ENCODE peak calls at places on chromosomes 12 and 14, in four cellular contexts. A is SK-N-SH, P is progenitor cell of endocrine pancreas, K is NCI-H2107. M is an unnamed sample.

GRCh38 chr14:49897965-49898364 is 5.1 kb downstream of the ARF6 start:
- DNase-seq in A (no peak), P (no peak), K (no peak), M (no peak)

GRCh38 chr14:105249175-105250007 is 1.1 kb downstream of the BTBD6 start:
- DNase-seq in A (peak), P (peak), K (no peak), M (no peak)

GRCh38 chr12:93301171-93301570 is 76.6 kb upstream of the NUDT4 start:
- DNase-seq in A (no peak), P (no peak), K (no peak), M (no peak)

GRCh38 chr12:2239376-2240010 is 186.7 kb downstream of the CACNA1C start:
- DNase-seq in A (peak), P (no peak), K (no peak), M (no peak)

GRCh38 chr12:49536526-49537195 is 2.2 kb upstream of the KCNH3 start:
- DNase-seq in A (no peak), P (no peak), K (no peak), M (no peak)

GRCh38 chr12:123034865-123035264 is 54.4 kb downstream of the ARL6IP4 start:
- DNase-seq in A (no peak), P (no peak), K (no peak), M (no peak)

GRCh38 chr14:91019673-91020072 is 40.8 kb downstream of the RPS6KA5 start:
- DNase-seq in A (no peak), P (no peak), K (no peak), M (no peak)

GRCh38 chr14:38481939-38482678 is 226.2 kb upstream of the CLEC14A start:
- DNase-seq in A (no peak), P (no peak), K (no peak), M (no peak)

GRCh38 chr12:67648306-67649164 is at the start of gene DYRK2:
- DNase-seq in A (peak), P (peak), K (peak), M (peak)

GRCh38 chr14:97277711-97278110 is 480.5 kb downstream of the VRK1 start:
- DNase-seq in A (no peak), P (no peak), K (no peak), M (no peak)

GRCh38 chr14:77105118-77105517 is 7.1 kb downstream of the CIPC start:
- DNase-seq in A (no peak), P (no peak), K (no peak), M (peak)

GRCh38 chr14:68968051-68968450 is 11.1 kb downstream of the ACTN1 start:
- DNase-seq in A (no peak), P (no peak), K (no peak), M (no peak)

GRCh38 chr14:90593254-90594040 is 196.6 kb downstream of the CALM1 start:
- DNase-seq in A (peak), P (no peak), K (no peak), M (no peak)

GRCh38 chr14:94307410-94307992 is 14.4 kb upstream of the SERPINA10 start:
- DNase-seq in A (no peak), P (no peak), K (no peak), M (no peak)

GRCh38 chr14:53108292-53108937 is 44.7 kb downstream of the DDHD1 start:
- DNase-seq in A (no peak), P (no peak), K (no peak), M (no peak)

GRCh38 chr12:130139971-130140547 is 22.2 kb upstream of the FZD10 start:
- DNase-seq in A (no peak), P (no peak), K (no peak), M (no peak)

GRCh38 chr12:124109760-124110159 is 136.7 kb downstream of the ZNF664 start:
- DNase-seq in A (peak), P (no peak), K (no peak), M (no peak)

GRCh38 chr14:50062438-50063039 is 53.8 kb downstream of the VCPKMT start:
- DNase-seq in A (peak), P (no peak), K (no peak), M (no peak)

GRCh38 chr14:24159777-24160498 is 1.1 kb upstream of the IRF9 start:
- DNase-seq in A (no peak), P (no peak), K (no peak), M (no peak)

GRCh38 chr14:77071938-77072388 is 26.1 kb upstream of the CIPC start:
- DNase-seq in A (no peak), P (no peak), K (peak), M (no peak)

GRCh38 chr12:112450725-112451124 is 32.0 kb downstream of the PTPN11 start:
- DNase-seq in A (peak), P (no peak), K (no peak), M (peak)

GRCh38 chr12:132284618-132285310 is 44.6 kb downstream of the GALNT9 start:
- DNase-seq in A (no peak), P (no peak), K (no peak), M (no peak)

GRCh38 chr12:92977326-92977725 is 48.2 kb upstream of the EEA1 start:
- DNase-seq in A (no peak), P (no peak), K (no peak), M (no peak)

M was measured in Ammon's horn.